ENCODE peak calls at places on chromosomes 13 and 19, in four cellular contexts. One of them, this sample, is unnamed. For H3K36me3, the result is how much of the 10 kb centered on the place peaks cover.

GRCh38 chr19:43639507-43640423 is at the start of gene CADM4:
- DNase-seq in right lobe of liver: peak
- DNase-seq in osteoblast: peak
- DNase-seq in left lung: no peak
- DNase-seq in this sample: no peak

GRCh38 chr13:49731766-49732165 is 40.5 kb upstream of the EBPL start:
- DNase-seq in right lobe of liver: no peak
- DNase-seq in osteoblast: peak
- DNase-seq in left lung: no peak
- DNase-seq in this sample: peak

GRCh38 chr19:35908977-35909683 is 1.0 kb upstream of the TYROBP start:
- DNase-seq in left lung: peak
- DNase-seq in right lobe of liver: peak
- DNase-seq in osteoblast: peak
- DNase-seq in this sample: no peak

GRCh38 chr13:76836311-76836710 is 49.9 kb downstream of the KCTD12 start:
- DNase-seq in left lung: no peak
- DNase-seq in right lobe of liver: no peak
- DNase-seq in osteoblast: no peak
- DNase-seq in this sample: no peak

GRCh38 chr19:23415561-23416191 is 20.4 kb upstream of the ZNF91 start:
- DNase-seq in osteoblast: peak
- DNase-seq in left lung: peak
- DNase-seq in right lobe of liver: no peak
- DNase-seq in this sample: no peak

GRCh38 chr13:79913141-79913827 is 427.6 kb downstream of the SPRY2 start:
- DNase-seq in right lobe of liver: no peak
- DNase-seq in left lung: no peak
- DNase-seq in osteoblast: no peak
- DNase-seq in this sample: no peak

GRCh38 chr13:101520672-101521071 is 68.2 kb downstream of the ITGBL1 start:
- DNase-seq in osteoblast: peak
- DNase-seq in right lobe of liver: no peak
- DNase-seq in left lung: no peak
- DNase-seq in this sample: no peak

GRCh38 chr13:42355118-42355840 is 83.3 kb downstream of the AKAP11 start:
- DNase-seq in left lung: no peak
- DNase-seq in right lobe of liver: no peak
- DNase-seq in osteoblast: peak
- DNase-seq in this sample: no peak

GRCh38 chr13:42497798-42498197 is 76.2 kb upstream of the TNFSF11 start:
- DNase-seq in osteoblast: peak
- DNase-seq in left lung: no peak
- DNase-seq in right lobe of liver: no peak
- DNase-seq in this sample: no peak

GRCh38 chr13:63636231-63636993 is 2220.8 kb upstream of the PCDH20 start:
- DNase-seq in osteoblast: no peak
- DNase-seq in left lung: no peak
- DNase-seq in right lobe of liver: no peak
- DNase-seq in this sample: no peak

GRCh38 chr13:110276553-110276950 is 30.4 kb downstream of the COL4A1 start:
- DNase-seq in osteoblast: no peak
- DNase-seq in left lung: no peak
- DNase-seq in right lobe of liver: no peak
- DNase-seq in this sample: no peak

GRCh38 chr19:17240062-17240854 is 5.5 kb downstream of the NR2F6 start:
- DNase-seq in osteoblast: peak
- DNase-seq in right lobe of liver: peak
- DNase-seq in left lung: no peak
- DNase-seq in this sample: no peak

GRCh38 chr19:32404939-32405430 is 585 bp upstream of the DPY19L3 start:
- DNase-seq in osteoblast: no peak
- DNase-seq in right lobe of liver: peak
- DNase-seq in left lung: peak
- DNase-seq in this sample: no peak

GRCh38 chr19:13260883-13261653 is 110.9 kb downstream of the IER2 start:
- DNase-seq in left lung: no peak
- DNase-seq in right lobe of liver: no peak
- DNase-seq in osteoblast: peak
- DNase-seq in this sample: peak

GRCh38 chr13:110393761-110394160 is 86.7 kb downstream of the COL4A2 start:
- DNase-seq in left lung: no peak
- DNase-seq in osteoblast: no peak
- DNase-seq in right lobe of liver: no peak
- DNase-seq in this sample: no peak

GRCh38 chr19:33606556-33606955 is 15.2 kb upstream of the CHST8 start:
- DNase-seq in right lobe of liver: no peak
- DNase-seq in left lung: no peak
- DNase-seq in osteoblast: no peak
- DNase-seq in this sample: no peak

GRCh38 chr19:7909471-7910067 is 5.1 kb upstream of the TGFBR3L start:
- DNase-seq in right lobe of liver: peak
- DNase-seq in osteoblast: peak
- DNase-seq in left lung: no peak
- DNase-seq in this sample: no peak

GRCh38 chr13:33879044-33879596 is 61.2 kb downstream of the RFC3 start:
- DNase-seq in left lung: no peak
- DNase-seq in osteoblast: no peak
- DNase-seq in right lobe of liver: no peak
- DNase-seq in this sample: no peak

GRCh38 chr13:25177636-25178035 is 5.5 kb upstream of the AMER2 start:
- DNase-seq in left lung: no peak
- DNase-seq in osteoblast: no peak
- DNase-seq in right lobe of liver: no peak
- DNase-seq in this sample: no peak

GRCh38 chr13:25177012-25177411 is 4.9 kb upstream of the AMER2 start:
- DNase-seq in osteoblast: no peak
- DNase-seq in left lung: no peak
- DNase-seq in right lobe of liver: no peak
- DNase-seq in this sample: no peak

GRCh38 chr13:25175431-25175830 is 3.3 kb upstream of the AMER2 start:
- DNase-seq in right lobe of liver: no peak
- DNase-seq in left lung: no peak
- DNase-seq in osteoblast: no peak
- DNase-seq in this sample: no peak

GRCh38 chr13:25174304-25174703 is 2.2 kb upstream of the AMER2 start:
- DNase-seq in left lung: no peak
- DNase-seq in right lobe of liver: no peak
- DNase-seq in osteoblast: no peak
- DNase-seq in this sample: no peak

DNA sequence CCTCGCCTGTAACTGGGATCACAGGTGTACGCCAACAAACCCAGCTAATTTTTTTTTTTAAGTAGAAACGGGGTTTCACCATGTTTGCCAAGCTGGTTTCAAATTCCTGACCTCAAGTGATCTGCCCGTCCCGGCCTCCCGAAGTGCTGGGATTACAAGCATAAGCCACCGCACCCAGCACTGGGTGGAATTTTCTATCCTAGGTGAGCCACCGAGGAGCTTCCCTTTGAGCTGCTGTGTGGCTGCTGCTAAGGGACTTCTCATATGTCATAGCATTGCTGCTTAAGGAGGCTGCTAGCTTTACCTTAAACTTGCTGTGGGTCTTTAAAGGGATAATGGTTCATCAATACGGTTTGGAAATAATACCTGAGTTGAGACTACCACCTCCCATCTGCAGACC is 2.9 kb upstream of the AMER2 start:
- DNase-seq in right lobe of liver: no peak
- DNase-seq in osteoblast: no peak
- DNase-seq in left lung: no peak
- DNase-seq in this sample: no peak
- H3K4me3 ChIP-seq in right lobe of liver: no peak
- H3K4me3 ChIP-seq in osteoblast: no peak
- H3K4me3 ChIP-seq in left lung: no peak
- H3K4me3 ChIP-seq in this sample: no peak

GRCh38 chr19:55173717-55174409 is 6.2 kb downstream of the SYT5 start:
- DNase-seq in osteoblast: peak
- DNase-seq in left lung: no peak
- DNase-seq in right lobe of liver: peak
- DNase-seq in this sample: peak
- TF ChIP-seq CTCF in osteoblast: no peak
- TF ChIP-seq CTCF in left lung: no peak
- TF ChIP-seq CTCF in right lobe of liver: no peak
- TF ChIP-seq CTCF in this sample: peak

GRCh38 chr13:93029536-93029935 is 197.1 kb upstream of the GPC6 start:
- DNase-seq in left lung: no peak
- DNase-seq in right lobe of liver: no peak
- DNase-seq in osteoblast: peak
- DNase-seq in this sample: no peak
- H3K36me3 ChIP-seq in left lung: under half
- H3K36me3 ChIP-seq in right lobe of liver: under half
- H3K36me3 ChIP-seq in osteoblast: under half
- H3K36me3 ChIP-seq in this sample: under half

GRCh38 chr19:39157275-39157996 is 31.9 kb downstream of the PAK4 start:
- DNase-seq in left lung: no peak
- DNase-seq in osteoblast: peak
- DNase-seq in right lobe of liver: no peak
- DNase-seq in this sample: no peak

GRCh38 chr19:39156891-39157230 is 31.3 kb downstream of the PAK4 start:
- DNase-seq in left lung: no peak
- DNase-seq in right lobe of liver: no peak
- DNase-seq in osteoblast: no peak
- DNase-seq in this sample: no peak

GRCh38 chr19:39155114-39155700 is 29.6 kb downstream of the PAK4 start:
- DNase-seq in osteoblast: peak
- DNase-seq in left lung: no peak
- DNase-seq in right lobe of liver: no peak
- DNase-seq in this sample: no peak

GRCh38 chr19:39155741-39156140 is 30.2 kb downstream of the PAK4 start:
- DNase-seq in left lung: no peak
- DNase-seq in osteoblast: peak
- DNase-seq in right lobe of liver: peak
- DNase-seq in this sample: no peak

DNA sequence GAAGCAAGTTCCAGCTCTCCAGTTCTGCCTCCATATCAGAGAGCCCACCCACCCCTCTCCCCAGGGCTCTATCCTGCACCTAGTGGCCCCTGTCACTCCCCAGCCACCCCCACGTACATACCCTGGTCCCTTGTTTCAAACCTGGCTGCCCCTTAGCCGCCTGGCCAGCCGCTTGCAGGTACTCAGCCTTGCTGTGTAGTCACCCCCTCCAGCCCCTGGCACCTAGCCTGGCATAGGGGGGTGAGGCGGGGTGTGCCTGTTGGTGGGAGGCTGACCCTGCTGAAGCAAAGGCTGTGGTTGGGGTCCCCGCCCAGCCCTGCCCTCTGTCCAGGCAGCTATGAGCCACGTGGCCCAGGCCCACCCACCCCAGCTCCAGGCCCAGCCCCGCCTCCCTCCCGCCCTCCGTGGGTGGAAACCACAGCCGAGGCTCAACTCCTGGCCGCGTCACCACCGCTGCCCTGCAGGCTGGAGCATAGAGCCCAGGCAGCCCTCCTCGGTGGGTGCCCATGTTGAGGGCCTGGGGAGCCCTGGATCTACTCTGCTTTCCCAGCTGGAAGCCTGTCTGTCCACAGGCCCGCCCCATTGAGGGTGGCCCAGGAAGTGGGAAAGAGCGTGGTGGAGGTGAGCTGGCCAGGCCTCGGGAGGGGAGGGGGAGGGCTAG is 30.8 kb downstream of the PAK4 start:
- DNase-seq in osteoblast: peak
- DNase-seq in left lung: peak
- DNase-seq in right lobe of liver: peak
- DNase-seq in this sample: no peak
- H3K4me3 ChIP-seq in osteoblast: peak
- H3K4me3 ChIP-seq in left lung: peak
- H3K4me3 ChIP-seq in right lobe of liver: no peak
- H3K4me3 ChIP-seq in this sample: no peak

GRCh38 chr19:31100945-31101344 is 248.3 kb downstream of the TSHZ3 start:
- DNase-seq in right lobe of liver: no peak
- DNase-seq in osteoblast: peak
- DNase-seq in left lung: no peak
- DNase-seq in this sample: no peak
- TF ChIP-seq CTCF in right lobe of liver: no peak
- TF ChIP-seq CTCF in osteoblast: no peak
- TF ChIP-seq CTCF in left lung: no peak
- TF ChIP-seq CTCF in this sample: no peak

GRCh38 chr13:98462946-98463345 is 114.0 kb downstream of the STK24 start:
- DNase-seq in right lobe of liver: no peak
- DNase-seq in osteoblast: no peak
- DNase-seq in left lung: peak
- DNase-seq in this sample: no peak

GRCh38 chr13:98459721-98460370 is 117.1 kb downstream of the STK24 start:
- DNase-seq in osteoblast: peak
- DNase-seq in right lobe of liver: no peak
- DNase-seq in left lung: peak
- DNase-seq in this sample: no peak

GRCh38 chr13:98462241-98462882 is 114.5 kb downstream of the STK24 start:
- DNase-seq in osteoblast: peak
- DNase-seq in left lung: peak
- DNase-seq in right lobe of liver: no peak
- DNase-seq in this sample: no peak

GRCh38 chr13:98460519-98460918 is 116.4 kb downstream of the STK24 start:
- DNase-seq in right lobe of liver: no peak
- DNase-seq in left lung: peak
- DNase-seq in osteoblast: peak
- DNase-seq in this sample: peak

DNA sequence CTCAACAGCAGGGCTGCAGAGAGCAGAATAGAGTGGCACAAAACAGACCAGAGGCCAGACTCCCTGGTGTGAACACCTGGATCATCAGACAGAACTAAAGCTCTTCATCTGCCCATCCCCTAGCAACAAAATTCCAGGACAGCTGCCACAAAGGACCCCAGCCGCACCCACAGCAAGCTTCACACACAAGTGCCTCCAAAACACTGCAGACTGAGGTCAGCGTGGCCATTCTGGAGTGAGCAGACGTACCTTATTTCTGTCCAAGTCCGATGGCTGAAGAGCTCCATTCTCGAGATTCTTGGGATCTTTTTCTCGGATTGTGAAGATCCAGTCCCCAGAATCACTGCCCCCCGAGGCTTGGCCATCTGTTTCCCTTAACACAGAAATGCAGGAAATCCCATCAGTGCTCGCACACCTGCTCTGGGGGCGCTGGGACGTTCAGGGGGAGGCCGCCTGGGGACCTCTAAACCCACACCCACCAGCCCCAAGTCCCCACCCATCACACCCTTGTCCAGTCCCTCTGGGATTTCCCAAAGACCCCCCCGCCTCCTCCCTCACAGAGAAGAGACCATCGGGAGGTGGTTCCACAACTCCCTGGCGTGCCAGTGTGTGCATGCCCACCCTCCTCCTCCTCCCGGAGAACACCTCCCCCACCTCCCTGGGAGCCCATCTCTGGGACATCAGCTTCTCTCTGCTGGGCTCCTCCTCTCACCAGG is 115.2 kb downstream of the STK24 start:
- DNase-seq in right lobe of liver: no peak
- DNase-seq in left lung: peak
- DNase-seq in osteoblast: peak
- DNase-seq in this sample: no peak
- H3K36me3 ChIP-seq in right lobe of liver: under half
- H3K36me3 ChIP-seq in left lung: half or more
- H3K36me3 ChIP-seq in osteoblast: half or more
- H3K36me3 ChIP-seq in this sample: under half

GRCh38 chr13:65057986-65058385 is 2172.2 kb downstream of the PCDH9 start:
- DNase-seq in left lung: no peak
- DNase-seq in right lobe of liver: no peak
- DNase-seq in osteoblast: no peak
- DNase-seq in this sample: no peak
- H3K4me3 ChIP-seq in left lung: no peak
- H3K4me3 ChIP-seq in right lobe of liver: no peak
- H3K4me3 ChIP-seq in osteoblast: no peak
- H3K4me3 ChIP-seq in this sample: no peak